ENCODE peak calls at places on chromosomes 6 and 20, in seven cellular contexts. L is HepG2; D is activated effector memory CD4-positive, alpha-beta T cell treated with anti-CD3 and anti-CD28 coated beads, Interleukin-2, amount 50 U/mL, for 16 hours; J is psoas muscle; R is HTR-8/SVneo; N is epithelial cell of esophagus; B is stimulated activated CD4-positive, alpha-beta T cell treated with anti-CD3 and anti-CD28 coated beads, Interleukin-15, amount 100 ng/mL, for 24 hours. A is an unnamed sample.

GRCh38 chr6:39005774-39006173 is 42.8 kb upstream of the GLP1R start:
- DNase-seq in D (no peak), L (no peak), J (no peak), B (no peak), N (no peak), R (no peak), A (no peak)

GRCh38 chr6:14658909-14659561 is 541.5 kb downstream of the CD83 start:
- DNase-seq in J (no peak), B (no peak), R (peak; percentile 45), D (no peak), N (peak; percentile 84), L (no peak), A (no peak)

GRCh38 chr20:37901280-37901666 is 1.7 kb upstream of the VSTM2L start:
- DNase-seq in J (no peak), L (no peak), R (no peak), N (no peak), D (no peak), B (no peak), A (no peak)

GRCh38 chr6:28544211-28544610 is 18.5 kb downstream of the GPX5 start:
- DNase-seq in B (peak; percentile 6), D (no peak), L (no peak), J (no peak), R (no peak), N (no peak), A (no peak)

GRCh38 chr20:19973920-19974620 is 43.1 kb upstream of the NAA20 start:
- DNase-seq in B (no peak), J (peak; percentile 78), N (peak; percentile 80), L (no peak), D (no peak), R (no peak), A (no peak)

GRCh38 chr6:18990313-18990978 is 603.3 kb downstream of the RNF144B start:
- DNase-seq in N (peak; percentile 66), J (peak; percentile 49), D (peak; percentile 62), L (peak; percentile 58), R (peak; percentile 42), B (peak; percentile 59), A (peak; percentile 49)

GRCh38 chr6:132569170-132569569 is 952 bp upstream of the TAAR6 start:
- DNase-seq in R (no peak), B (no peak), J (no peak), N (no peak), L (no peak), D (no peak), A (no peak)

GRCh38 chr6:148657053-148657452 is 89.8 kb upstream of the UST start:
- DNase-seq in J (no peak), N (peak; percentile 60), L (no peak), B (no peak), R (no peak), D (no peak), A (no peak)

GRCh38 chr20:11686900-11687543 is 230.7 kb upstream of the BTBD3 start:
- DNase-seq in B (no peak), N (no peak), R (no peak), D (no peak), L (no peak), J (peak; percentile 39), A (no peak)

GRCh38 chr20:40279390-40279789 is 409.6 kb downstream of the MAFB start:
- DNase-seq in J (no peak), L (no peak), D (no peak), R (no peak), B (no peak), N (peak; percentile 76), A (no peak)

GRCh38 chr6:146883640-146884531 is 285.1 kb downstream of the ADGB start:
- DNase-seq in R (no peak), B (no peak), N (no peak), L (no peak), D (no peak), J (no peak), A (no peak)

GRCh38 chr6:56570434-56571359 is 72.0 kb downstream of the DST start:
- DNase-seq in J (no peak), R (peak; percentile 31), D (no peak), B (no peak), N (peak; percentile 46), L (peak; percentile 60), A (peak; percentile 10)

GRCh38 chr6:87700351-87700728 is 1.7 kb downstream of the AKIRIN2 start:
- DNase-seq in J (no peak), L (no peak), B (no peak), D (no peak), N (no peak), R (no peak), A (no peak)

GRCh38 chr6:70180183-70180903 is 122.5 kb downstream of the COL9A1 start:
- DNase-seq in B (no peak), N (no peak), J (no peak), L (no peak), R (no peak), D (no peak), A (no peak)

GRCh38 chr6:118739976-118740771 is 88.8 kb upstream of the CEP85L start:
- DNase-seq in B (no peak), R (no peak), D (no peak), N (peak; percentile 32), J (no peak), L (no peak), A (no peak)

GRCh38 chr6:11008821-11009220 is 35.3 kb downstream of the ELOVL2 start:
- DNase-seq in D (no peak), J (no peak), N (no peak), L (no peak), R (no peak), B (no peak), A (no peak)

GRCh38 chr6:120564779-120565178 is 769.5 kb downstream of the TBC1D32 start:
- DNase-seq in B (no peak), J (no peak), N (no peak), L (no peak), D (no peak), R (no peak), A (no peak)

GRCh38 chr20:35287509-35288324 is 3.1 kb upstream of the EIF6 start:
- DNase-seq in R (no peak), L (no peak), J (no peak), N (no peak), B (no peak), D (no peak), A (no peak)

GRCh38 chr6:111173946-111174345 is 86.6 kb downstream of the SLC16A10 start:
- DNase-seq in D (no peak), L (no peak), N (no peak), B (no peak), J (no peak), R (no peak), A (no peak)

GRCh38 chr20:20492521-20493334 is 124.8 kb downstream of the INSM1 start:
- DNase-seq in R (no peak), N (no peak), B (no peak), L (no peak), J (no peak), D (no peak), A (peak; percentile 32)

GRCh38 chr20:44038681-44039123 is 124.0 kb downstream of the TOX2 start:
- DNase-seq in D (no peak), N (no peak), B (no peak), R (no peak), J (no peak), L (no peak), A (no peak)

A was measured in HuH-7.